ENCODE peak calls at places on chromosome 10, in eight cellular contexts. J, K, R, T, B, M, Y and I are unnamed samples.

GRCh38 chr10:28587270-28587969 is 54.5 kb downstream of the WAC start:
- DNase-seq in J (no peak), K (no peak), R (no peak), T (no peak), B (no peak), M (no peak), Y (no peak), I (no peak)

GRCh38 chr10:77946084-77946483 is 19.5 kb upstream of the DLG5 start:
- DNase-seq in J (no peak), K (no peak), R (no peak), T (no peak), B (no peak), M (no peak), Y (no peak), I (no peak)

GRCh38 chr10:57694956-57695605 is 572.6 kb downstream of the IPMK start:
- DNase-seq in J (no peak), K (no peak), R (no peak), T (peak; percentile 37), B (peak; percentile 5), M (no peak), Y (no peak), I (no peak)

GRCh38 chr10:103715430-103715829 is 139.9 kb downstream of the SH3PXD2A start:
- DNase-seq in J (no peak), K (no peak), R (no peak), T (peak; percentile 79), B (peak; percentile 66), M (peak; percentile 46), Y (no peak), I (no peak)

GRCh38 chr10:106957825-106958581 is 206.5 kb downstream of the SORCS1 start:
- DNase-seq in J (no peak), K (no peak), R (peak; percentile 16), T (no peak), B (no peak), M (no peak), Y (no peak), I (no peak)

GRCh38 chr10:92756233-92757065 is 66.7 kb downstream of the HHEX start:
- DNase-seq in J (no peak), K (peak; percentile 66), R (peak; percentile 71), T (no peak), B (no peak), M (no peak), Y (peak; percentile 27), I (no peak)

GRCh38 chr10:118967160-118967559 is 62.4 kb upstream of the NANOS1 start:
- DNase-seq in J (no peak), K (no peak), R (no peak), T (no peak), B (no peak), M (no peak), Y (no peak), I (no peak)

GRCh38 chr10:78343266-78343665 is 309.6 kb downstream of the RPS24 start:
- DNase-seq in J (no peak), K (no peak), R (no peak), T (no peak), B (no peak), M (no peak), Y (no peak), I (no peak)

GRCh38 chr10:119521443-119522204 is 20.9 kb downstream of the RGS10 start:
- DNase-seq in J (no peak), K (no peak), R (no peak), T (peak; percentile 78), B (peak; percentile 26), M (no peak), Y (no peak), I (no peak)

GRCh38 chr10:18254692-18255091 is 114.5 kb downstream of the CACNB2 start:
- DNase-seq in J (no peak), K (no peak), R (no peak), T (no peak), B (no peak), M (no peak), Y (no peak), I (no peak)

GRCh38 chr10:90871279-90871760 is 454 bp upstream of the RPP30 start:
- DNase-seq in J (peak; percentile 9), K (peak; percentile 60), R (peak; percentile 65), T (peak; percentile 72), B (peak; percentile 83), M (no peak), Y (peak; percentile 21), I (peak; percentile 54)

GRCh38 chr10:90860790-90861189 is 3.0 kb upstream of the HTR7 start:
- DNase-seq in J (no peak), K (no peak), R (no peak), T (no peak), B (no peak), M (no peak), Y (no peak), I (no peak)

GRCh38 chr10:90866050-90866598 is 5.7 kb upstream of the RPP30 start:
- DNase-seq in J (no peak), K (no peak), R (no peak), T (no peak), B (no peak), M (no peak), Y (no peak), I (no peak)

GRCh38 chr10:90862908-90863514 is 5.2 kb upstream of the HTR7 start:
- DNase-seq in J (no peak), K (no peak), R (peak; percentile 39), T (peak; percentile 66), B (peak; percentile 35), M (no peak), Y (no peak), I (no peak)

GRCh38 chr10:90865400-90865799 is 6.4 kb upstream of the RPP30 start:
- DNase-seq in J (no peak), K (no peak), R (no peak), T (no peak), B (peak; percentile 43), M (no peak), Y (no peak), I (no peak)
- TF ChIP-seq CTCF in J (no peak), K (peak; percentile 22), R (no peak), T (peak; percentile 31), B (peak; percentile 59), M (no peak), Y (no peak), I (peak; percentile 49)

GRCh38 chr10:100879741-100880360 is 32.9 kb upstream of the SLF2 start:
- DNase-seq in J (no peak), K (peak; percentile 25), R (no peak), T (no peak), B (no peak), M (no peak), Y (no peak), I (no peak)
- TF ChIP-seq CTCF in J (no peak), K (no peak), R (no peak), T (no peak), B (peak; percentile 21), M (no peak), Y (no peak), I (no peak)

DNA sequence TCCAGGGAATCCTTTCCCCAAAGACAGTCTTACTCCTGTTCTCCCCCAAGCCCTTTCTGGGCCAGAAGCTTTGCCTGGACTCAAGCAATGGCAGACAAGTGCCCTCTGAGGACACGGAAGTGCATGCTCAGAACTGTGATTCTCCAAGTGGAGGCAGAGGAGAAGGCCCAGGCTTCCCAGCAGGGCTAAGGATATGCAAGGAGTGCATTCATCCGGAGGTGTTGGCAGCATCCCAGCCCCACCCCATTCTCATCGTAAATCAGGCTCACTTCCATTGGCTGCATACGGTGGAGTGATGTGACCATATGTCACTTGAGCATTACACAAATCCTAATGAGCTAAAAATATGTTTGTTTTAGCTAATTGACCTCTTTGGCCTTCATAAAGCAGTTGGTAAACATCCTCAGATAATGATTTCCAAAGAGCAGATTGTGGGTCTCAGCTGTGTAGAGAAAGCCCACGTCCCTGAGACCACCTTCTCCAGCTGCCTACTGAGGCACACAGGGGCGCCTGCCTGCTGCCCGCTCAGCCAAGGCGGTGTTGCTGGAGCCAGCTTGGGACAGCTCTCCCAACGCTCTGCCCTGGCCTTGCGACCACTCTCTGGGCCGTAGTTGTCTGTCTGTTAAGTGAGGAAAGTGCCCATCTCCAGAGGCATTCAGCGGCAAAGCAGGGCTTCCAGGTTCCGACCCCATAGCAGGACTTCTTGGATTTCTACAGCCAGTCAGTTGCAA is 1.4 kb upstream of the RBP3 start:
- DNase-seq in J (no peak), K (no peak), R (no peak), T (peak; percentile 16), B (no peak), M (no peak), Y (no peak), I (no peak)
- TF ChIP-seq CTCF in J (no peak), K (no peak), R (no peak), T (no peak), B (no peak), M (no peak), Y (no peak), I (no peak)

GRCh38 chr10:59709472-59710125 is at the start of gene SLC16A9:
- DNase-seq in J (no peak), K (peak; percentile 87), R (peak; percentile 92), T (peak; percentile 57), B (peak; percentile 22), M (peak; percentile 84), Y (peak; percentile 69), I (peak; percentile 67)
- TF ChIP-seq CTCF in J (no peak), K (peak; percentile 35), R (no peak), T (no peak), B (peak; percentile 60), M (peak; percentile 23), Y (peak; percentile 28), I (peak; percentile 53)

GRCh38 chr10:89609730-89610393 is 35.2 kb downstream of the PANK1 start:
- DNase-seq in J (no peak), K (peak; percentile 63), R (peak; percentile 45), T (no peak), B (no peak), M (no peak), Y (no peak), I (no peak)
- TF ChIP-seq CTCF in J (no peak), K (no peak), R (no peak), T (no peak), B (no peak), M (no peak), Y (no peak), I (no peak)